ENCODE peak calls at places on chromosome 2, in eight cellular contexts. J is omental fat pad; E is kidney epithelial cell; V is GM12865; P is AG04449; X is GM10248; D is choroid plexus epithelial cell; K is CD4-positive, alpha-beta T cell. Z is an unnamed sample.

GRCh38 chr2:36965196-36965595 is 1.1 kb downstream of the STRN start:
- DNase-seq in E (no peak), J (no peak), K (no peak), V (no peak), X (no peak), D (peak; percentile 33), P (no peak), Z (no peak)

GRCh38 chr2:175180701-175181103 is 808 bp downstream of the ATP5MC3 start:
- DNase-seq in J (peak; percentile 29), X (peak; percentile 51), D (peak; percentile 56), P (no peak), E (no peak), V (peak; percentile 71), K (peak; percentile 36), Z (peak; percentile 48)

GRCh38 chr2:207502799-207503198 is 27.0 kb upstream of the CREB1 start:
- DNase-seq in D (no peak), J (no peak), K (no peak), E (no peak), X (peak; percentile 28), V (peak; percentile 39), P (no peak), Z (no peak)

GRCh38 chr2:1561793-1562521 is 148.7 kb downstream of the TPO start:
- DNase-seq in X (no peak), D (no peak), J (no peak), P (no peak), K (no peak), V (no peak), E (no peak), Z (no peak)

GRCh38 chr2:186718122-186718521 is 24.3 kb downstream of the FAM171B start:
- DNase-seq in X (no peak), V (no peak), E (no peak), P (no peak), K (no peak), J (no peak), D (no peak), Z (no peak)

GRCh38 chr2:228426502-228427216 is 245.2 kb upstream of the SPHKAP start:
- DNase-seq in E (no peak), J (no peak), X (no peak), D (no peak), P (no peak), V (no peak), K (no peak), Z (no peak)

GRCh38 chr2:204473224-204473623 is 72.1 kb upstream of the PARD3B start:
- DNase-seq in K (no peak), V (no peak), J (no peak), E (no peak), D (no peak), P (no peak), X (no peak), Z (no peak)

GRCh38 chr2:28155071-28155470 is 237.6 kb upstream of the FOSL2 start:
- DNase-seq in D (no peak), K (no peak), J (no peak), V (no peak), E (no peak), P (no peak), X (no peak), Z (no peak)

GRCh38 chr2:174120346-174120745 is 128.0 kb downstream of the OLA1 start:
- DNase-seq in X (no peak), P (no peak), V (peak; percentile 4), E (no peak), J (no peak), D (peak; percentile 10), K (no peak), Z (peak; percentile 5)

GRCh38 chr2:37230581-37230980 is 815 bp downstream of the CEBPZ start:
- DNase-seq in K (no peak), E (no peak), V (no peak), P (no peak), J (no peak), D (peak; percentile 13), X (no peak), Z (no peak)

GRCh38 chr2:134491796-134492441 is 226.9 kb downstream of the TMEM163 start:
- DNase-seq in P (no peak), X (no peak), K (no peak), V (no peak), D (no peak), J (no peak), E (no peak), Z (no peak)
- TF ChIP-seq CTCF in P (no peak), X (no peak), K (no peak), V (no peak), D (no peak), J (no peak), E (peak; percentile 39), Z (no peak)

GRCh38 chr2:202034249-202035088 is 814 bp downstream of the FZD7 start:
- DNase-seq in P (no peak), V (peak; percentile 40), K (peak; percentile 8), X (peak; percentile 32), D (peak; percentile 70), J (no peak), E (no peak), Z (peak; percentile 39)

GRCh38 chr2:202031261-202031986 is 2.2 kb upstream of the FZD7 start:
- DNase-seq in D (no peak), E (no peak), X (no peak), J (no peak), K (no peak), P (no peak), V (no peak), Z (no peak)

GRCh38 chr2:202035089-202035940 is 1.7 kb downstream of the FZD7 start:
- DNase-seq in P (no peak), K (peak; percentile 5), V (peak; percentile 37), X (no peak), J (no peak), D (peak; percentile 76), E (no peak), Z (peak; percentile 23)

GRCh38 chr2:202032841-202033316 is 776 bp upstream of the FZD7 start:
- DNase-seq in X (peak; percentile 59), E (no peak), V (peak; percentile 54), D (peak; percentile 52), J (no peak), K (peak; percentile 26), P (no peak), Z (peak; percentile 47)

DNA sequence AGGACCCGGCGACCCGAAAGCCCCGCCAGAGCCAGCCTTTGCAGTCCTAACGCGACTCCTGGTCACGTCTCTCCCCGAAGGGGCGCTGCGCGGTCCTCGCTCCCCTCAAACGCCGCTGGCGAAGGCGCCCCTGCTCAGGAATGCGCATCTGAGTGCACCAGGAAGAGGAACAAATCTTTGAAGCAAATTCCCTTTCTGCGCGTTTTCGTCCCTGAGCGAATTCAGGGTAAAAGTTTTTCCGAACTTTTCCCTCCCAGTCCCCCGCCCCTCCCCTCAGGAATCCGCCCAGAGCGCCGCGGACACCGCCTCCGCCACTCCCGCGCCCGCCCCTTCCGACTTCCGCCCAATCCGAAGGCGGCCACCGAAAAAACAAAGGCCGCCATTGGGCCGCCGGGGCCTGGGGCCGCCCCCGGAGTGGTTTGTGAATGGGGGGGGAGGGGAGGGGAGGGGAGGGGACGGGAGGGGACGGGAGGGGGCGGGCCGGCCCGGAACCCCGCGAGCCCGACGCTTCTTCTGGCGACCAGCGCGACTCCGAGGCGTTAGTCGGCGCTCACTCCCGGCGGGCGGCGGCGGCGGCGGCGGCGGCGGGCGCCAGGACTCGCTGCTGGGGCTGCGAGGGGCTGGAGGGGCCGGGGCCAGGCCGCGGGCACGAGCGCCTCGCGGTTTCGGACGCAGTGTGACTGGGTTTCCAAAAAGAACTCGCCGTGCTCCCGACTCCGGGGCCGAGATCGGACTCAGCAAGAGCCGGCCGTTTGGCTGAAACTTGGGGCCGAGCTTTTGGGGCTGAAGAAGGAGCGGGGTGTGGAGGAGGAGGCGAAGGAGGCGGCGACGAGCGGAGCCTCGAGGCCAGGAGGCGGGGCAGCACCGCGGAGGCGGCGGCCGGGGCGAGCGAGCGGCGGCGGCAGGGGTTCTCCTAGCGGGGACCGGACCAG is at the start of gene FZD7:
- DNase-seq in P (peak; percentile 63), K (peak; percentile 84), V (peak; percentile 94), E (no peak), D (peak; percentile 92), J (peak; percentile 59), X (peak; percentile 92), Z (peak; percentile 94)
- TF ChIP-seq CTCF in P (peak; percentile 19), K (no peak), V (peak; percentile 24), E (peak; percentile 39), D (peak; percentile 41), J (no peak), X (peak; percentile 3), Z (no peak)

GRCh38 chr2:23399674-23400261 is 14.8 kb downstream of the KLHL29 start:
- DNase-seq in K (no peak), P (no peak), D (no peak), V (peak; percentile 73), J (no peak), X (peak; percentile 61), E (no peak), Z (peak; percentile 58)

GRCh38 chr2:23402205-23402740 is 17.3 kb downstream of the KLHL29 start:
- DNase-seq in E (no peak), V (no peak), J (no peak), X (no peak), P (no peak), D (no peak), K (no peak), Z (no peak)

GRCh38 chr2:23401427-23402204 is 16.6 kb downstream of the KLHL29 start:
- DNase-seq in V (no peak), K (no peak), E (no peak), P (no peak), D (no peak), X (no peak), J (no peak), Z (no peak)

GRCh38 chr2:23400703-23401102 is 15.7 kb downstream of the KLHL29 start:
- DNase-seq in V (no peak), E (no peak), D (no peak), P (no peak), K (no peak), X (no peak), J (no peak), Z (no peak)

DNA sequence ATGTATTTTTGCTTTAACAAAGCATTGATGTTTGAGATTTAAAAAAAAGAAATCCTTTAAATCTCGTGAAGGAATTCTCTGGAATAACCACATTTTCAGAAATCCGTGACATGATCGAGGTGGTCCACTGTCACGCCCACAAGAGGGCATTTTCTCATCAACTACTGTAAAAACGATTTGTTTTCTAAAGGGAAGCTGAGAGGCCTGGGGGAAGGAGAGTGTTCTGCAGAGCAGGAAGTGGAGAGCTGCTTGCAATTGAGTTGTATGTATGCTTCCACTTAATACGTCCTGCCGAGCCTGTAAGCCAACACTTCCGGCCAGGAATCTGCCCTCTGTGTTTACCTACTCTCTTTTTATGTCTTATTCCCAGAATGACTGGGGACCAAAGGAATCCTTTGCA is 19.4 kb downstream of the KLHL29 start:
- DNase-seq in J (no peak), X (peak; percentile 43), P (peak; percentile 69), E (peak; percentile 63), K (no peak), D (peak; percentile 87), V (peak; percentile 73), Z (peak; percentile 48)
- TF ChIP-seq CTCF in J (no peak), X (peak; percentile 35), P (peak; percentile 33), E (peak; percentile 17), K (no peak), D (peak; percentile 51), V (peak; percentile 4), Z (peak; percentile 49)

DNA sequence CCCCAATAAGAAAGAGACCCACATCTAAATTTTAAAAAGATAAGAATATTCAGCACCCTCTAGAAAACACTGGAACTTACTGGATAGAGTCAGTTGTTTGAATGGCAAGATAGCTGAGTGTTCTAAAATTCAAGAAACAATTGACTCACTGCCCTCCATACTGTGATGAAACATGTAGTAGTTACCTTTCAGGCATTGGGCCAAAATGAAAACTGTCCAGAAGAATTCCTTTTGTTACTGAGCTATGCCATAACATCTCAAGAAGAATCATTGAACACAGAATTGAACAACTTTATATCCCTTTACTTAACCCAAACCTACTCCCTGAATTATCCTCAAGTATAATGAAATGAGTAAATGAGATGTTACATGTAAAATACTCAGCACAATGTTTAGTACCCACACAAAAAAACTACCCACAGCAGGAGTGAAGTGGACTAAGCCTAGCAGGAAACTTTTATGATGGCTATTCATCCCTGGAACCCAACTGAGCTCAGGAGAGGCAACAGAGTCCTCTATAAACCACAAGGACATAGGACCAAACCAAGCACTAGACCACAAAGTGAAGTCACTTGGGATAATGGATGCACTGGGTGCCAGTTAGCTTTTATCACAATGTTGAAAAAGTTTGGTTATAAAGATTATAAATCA is 32.7 kb downstream of the RBM43 start:
- DNase-seq in E (no peak), X (no peak), V (no peak), P (no peak), J (no peak), D (no peak), K (no peak), Z (no peak)
- TF ChIP-seq CTCF in E (no peak), X (no peak), V (no peak), P (no peak), J (no peak), D (no peak), K (no peak), Z (no peak)

Z was measured in GM13977.